ENCODE peak calls at places on chromosome 4, in seven cellular contexts. S, F, N, I, W, Y and U are unnamed samples.

GRCh38 chr4:111847256-111848108 is 297.8 kb upstream of the FAM241A start:
- DNase-seq in S (no peak), F (peak; percentile 8), N (no peak), I (no peak), W (no peak), Y (no peak), U (no peak)

GRCh38 chr4:140943887-140944515 is 187.8 kb upstream of the TBC1D9 start:
- DNase-seq in S (no peak), F (no peak), N (no peak), I (no peak), W (no peak), Y (no peak), U (no peak)

GRCh38 chr4:74768857-74769525 is 25.3 kb downstream of the BTC start:
- DNase-seq in S (no peak), F (peak; percentile 45), N (no peak), I (no peak), W (no peak), Y (no peak), U (no peak)

GRCh38 chr4:67288964-67289363 is 256.3 kb downstream of the CENPC start:
- DNase-seq in S (no peak), F (peak; percentile 49), N (no peak), I (no peak), W (no peak), Y (no peak), U (no peak)

GRCh38 chr4:132982151-132982550 is 166.9 kb upstream of the PCDH10 start:
- DNase-seq in S (no peak), F (no peak), N (no peak), I (no peak), W (no peak), Y (no peak), U (no peak)

GRCh38 chr4:16077786-16078185 is 6.0 kb downstream of the PROM1 start:
- DNase-seq in S (no peak), F (no peak), N (no peak), I (peak; percentile 77), W (no peak), Y (no peak), U (no peak)

GRCh38 chr4:53479731-53480525 is 102.5 kb downstream of the FIP1L1 start:
- DNase-seq in S (no peak), F (no peak), N (no peak), I (no peak), W (no peak), Y (no peak), U (no peak)

GRCh38 chr4:55866973-55867574 is 13.6 kb downstream of the EXOC1 start:
- DNase-seq in S (no peak), F (peak; percentile 73), N (no peak), I (no peak), W (no peak), Y (no peak), U (no peak)

GRCh38 chr4:29970626-29971025 is 749.5 kb upstream of the PCDH7 start:
- DNase-seq in S (no peak), F (peak; percentile 13), N (no peak), I (no peak), W (no peak), Y (no peak), U (no peak)

GRCh38 chr4:99811850-99812249 is 4.8 kb upstream of the DAPP1 start:
- DNase-seq in S (no peak), F (peak; percentile 70), N (peak; percentile 45), I (no peak), W (no peak), Y (no peak), U (no peak)

GRCh38 chr4:128847074-128847724 is 37.7 kb downstream of the JADE1 start:
- DNase-seq in S (no peak), F (no peak), N (no peak), I (no peak), W (no peak), Y (no peak), U (no peak)

GRCh38 chr4:91171217-91171616 is 1044.0 kb downstream of the CCSER1 start:
- DNase-seq in S (no peak), F (no peak), N (no peak), I (no peak), W (no peak), Y (no peak), U (no peak)

GRCh38 chr4:41318839-41319530 is 62.3 kb downstream of the UCHL1 start:
- DNase-seq in S (no peak), F (peak; percentile 50), N (no peak), I (no peak), W (peak; percentile 75), Y (no peak), U (no peak)
- H3K27ac ChIP-seq in S (no peak overlapping the region), F (peak overlapping the region; percentile 60), N (no peak overlapping the region), I (no peak overlapping the region), W (no peak overlapping the region), Y (no peak overlapping the region), U (no peak overlapping the region)

GRCh38 chr4:121143126-121143525 is 21.0 kb downstream of the TNIP3 start:
- DNase-seq in S (no peak), F (no peak), N (no peak), I (no peak), W (no peak), Y (no peak), U (no peak)

GRCh38 chr4:121139533-121140222 is 24.4 kb downstream of the TNIP3 start:
- DNase-seq in S (no peak), F (peak; percentile 6), N (no peak), I (no peak), W (no peak), Y (no peak), U (no peak)

GRCh38 chr4:121140712-121141111 is 23.4 kb downstream of the TNIP3 start:
- DNase-seq in S (no peak), F (no peak), N (no peak), I (no peak), W (no peak), Y (no peak), U (no peak)

GRCh38 chr4:121138445-121138844 is 25.7 kb downstream of the TNIP3 start:
- DNase-seq in S (no peak), F (peak; percentile 8), N (no peak), I (no peak), W (no peak), Y (no peak), U (no peak)

GRCh38 chr4:121138014-121138413 is 26.1 kb downstream of the TNIP3 start:
- DNase-seq in S (no peak), F (no peak), N (no peak), I (no peak), W (no peak), Y (no peak), U (no peak)
- H3K27ac ChIP-seq in S (no peak overlapping the region), F (peak overlapping the region; percentile 28), N (no peak overlapping the region), I (no peak overlapping the region), W (no peak overlapping the region), Y (no peak overlapping the region), U (no peak overlapping the region)

DNA sequence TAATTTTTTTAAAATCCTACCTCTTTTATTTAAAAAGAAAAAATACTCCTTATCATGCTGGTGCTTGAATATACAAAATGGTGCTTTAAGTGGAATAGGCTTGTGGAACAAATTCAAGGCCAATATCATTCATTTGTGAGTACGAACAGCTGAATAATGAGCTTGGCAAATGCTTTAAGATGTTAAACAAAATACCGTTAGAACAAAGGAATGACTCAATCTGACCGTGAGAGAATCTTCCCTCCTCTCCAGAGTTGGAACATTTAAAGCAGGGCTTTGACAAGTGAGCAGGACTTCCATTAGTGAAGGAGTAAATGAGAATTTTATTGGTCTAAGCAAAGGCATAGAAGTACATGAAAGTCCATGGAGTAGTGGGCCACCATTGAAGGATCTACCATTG is 74.5 kb downstream of the DCLK2 start:
- DNase-seq in S (no peak), F (no peak), N (no peak), I (no peak), W (no peak), Y (no peak), U (no peak)
- H3K27ac ChIP-seq in S (no peak overlapping the region), F (no peak overlapping the region), N (no peak overlapping the region), I (peak overlapping the region; percentile 57), W (no peak overlapping the region), Y (peak overlapping the region; percentile 1), U (no peak overlapping the region)

GRCh38 chr4:7660176-7660540 is 225.4 kb upstream of the PSAPL1 start:
- DNase-seq in S (no peak), F (no peak), N (no peak), I (no peak), W (no peak), Y (no peak), U (no peak)
- H3K27ac ChIP-seq in S (no peak overlapping the region), F (no peak overlapping the region), N (no peak overlapping the region), I (no peak overlapping the region), W (no peak overlapping the region), Y (no peak overlapping the region), U (no peak overlapping the region)

GRCh38 chr4:37486134-37486533 is 200.0 kb downstream of the RELL1 start:
- DNase-seq in S (no peak), F (no peak), N (no peak), I (no peak), W (no peak), Y (no peak), U (no peak)
- H3K27ac ChIP-seq in S (no peak overlapping the region), F (peak overlapping the region; percentile 71), N (peak overlapping the region; percentile 31), I (no peak overlapping the region), W (no peak overlapping the region), Y (no peak overlapping the region), U (no peak overlapping the region)

DNA sequence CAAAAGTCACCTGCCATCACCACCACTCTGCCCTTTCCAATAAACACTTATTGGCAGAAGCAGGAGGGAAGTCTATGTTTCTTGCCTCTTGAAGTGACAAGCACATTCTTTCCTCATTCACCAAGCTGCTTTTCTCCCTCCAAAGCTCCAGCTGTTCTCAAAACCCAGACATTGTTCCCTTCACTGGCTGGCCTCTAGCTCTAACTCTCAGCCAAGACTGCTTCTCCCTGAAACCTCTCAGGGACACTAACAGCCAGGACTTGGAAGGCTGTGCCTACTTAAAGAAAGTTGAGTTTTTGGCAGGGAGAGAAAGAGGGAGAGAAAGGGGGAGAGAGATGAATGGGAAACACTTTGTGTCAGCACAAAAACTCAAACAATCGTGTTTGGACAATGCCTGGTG is 99.6 kb downstream of the COX18 start:
- DNase-seq in S (no peak), F (peak; percentile 21), N (no peak), I (peak; percentile 80), W (peak; percentile 37), Y (no peak), U (no peak)
- H3K27ac ChIP-seq in S (no peak overlapping the region), F (no peak overlapping the region), N (no peak overlapping the region), I (peak overlapping the region; percentile 37), W (peak overlapping the region; percentile 49), Y (peak overlapping the region; percentile 81), U (no peak overlapping the region)

GRCh38 chr4:8440491-8441311 is at the start of the genes ACOX3 and TRMT44:
- DNase-seq in S (peak; percentile 90), F (peak; percentile 95), N (peak; percentile 95), I (peak; percentile 98), W (peak; percentile 93), Y (peak; percentile 71), U (peak; percentile 91)
- H3K27ac ChIP-seq in S (peak within 1 kb of the TSS; percentile 81), F (peak within 1 kb of the TSS; percentile 94), N (peak within 1 kb of the TSS; percentile 90), I (peak within 1 kb of the TSS; percentile 89), W (peak within 1 kb of the TSS; percentile 95), Y (peak within 1 kb of the TSS; percentile 90), U (peak within 1 kb of the TSS; percentile 90)

DNA sequence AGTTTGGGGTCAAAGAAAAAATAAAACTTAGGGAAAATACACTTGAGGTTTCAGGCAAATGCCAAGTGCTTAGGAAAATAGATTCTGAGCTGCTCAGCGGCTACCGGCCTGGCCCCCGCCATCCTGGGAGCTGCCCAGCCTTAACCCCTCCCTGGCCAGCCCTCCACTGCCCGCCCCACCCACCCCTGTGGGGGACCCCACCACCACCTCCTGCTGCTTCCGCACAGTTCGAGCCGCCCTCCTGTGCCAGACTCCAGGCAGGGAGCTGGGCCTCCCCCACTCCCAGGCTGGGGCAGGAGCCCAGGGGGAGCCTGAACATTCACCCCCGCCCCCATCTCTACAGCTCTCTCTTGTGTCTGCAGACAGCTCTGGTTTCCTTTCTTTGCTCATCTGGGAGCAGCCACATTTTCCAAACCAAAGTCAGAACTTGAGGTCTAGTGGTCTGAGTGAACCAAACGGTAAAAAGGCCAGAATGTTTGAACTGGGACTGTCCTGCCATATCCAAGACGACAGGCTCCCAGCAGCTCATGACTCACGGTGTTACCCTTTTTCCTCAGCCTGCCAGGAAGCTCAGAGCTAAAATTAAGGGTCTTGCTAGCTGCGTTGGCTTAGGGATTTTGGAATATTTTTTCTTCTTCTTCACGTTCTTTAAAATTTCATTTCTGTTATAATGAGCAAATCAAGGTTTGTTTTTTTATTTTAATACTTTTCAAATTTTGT is 4.7 kb upstream of the FGFR3 start:
- DNase-seq in S (no peak), F (no peak), N (no peak), I (no peak), W (no peak), Y (no peak), U (no peak)
- H3K27ac ChIP-seq in S (no peak overlapping the region), F (no peak overlapping the region), N (no peak overlapping the region), I (no peak overlapping the region), W (no peak overlapping the region), Y (no peak overlapping the region), U (no peak overlapping the region)